ENCODE peak calls at places on chromosomes 12 and 14, in nine cellular contexts. Y is OCI-LY7, K is HCT116, C is GM23338, W is PC-3, A is GM23248, P is neural progenitor cell, D is MM.1S, M is SK-N-SH. Z is an unnamed sample.

GRCh38 chr12:122830517-122831214 is 4.6 kb upstream of the HIP1R start:
- DNase-seq in Y (no peak), K (peak), C (no peak), W (peak), A (peak), P (no peak), D (no peak), M (no peak), Z (peak)

GRCh38 chr14:22177870-22178269 is 411.2 kb downstream of the DAD1 start:
- DNase-seq in Y (no peak), K (no peak), C (no peak), W (no peak), A (no peak), P (no peak), D (no peak), M (no peak), Z (no peak)

GRCh38 chr12:89880695-89881350 is 172.2 kb upstream of the ATP2B1 start:
- DNase-seq in Y (peak), K (no peak), C (no peak), W (no peak), A (no peak), P (no peak), D (peak), M (no peak), Z (no peak)

GRCh38 chr12:10722905-10723866 is at the start of gene YBX3:
- DNase-seq in Y (peak), K (peak), C (peak), W (peak), A (peak), P (peak), D (peak), M (peak), Z (peak)

GRCh38 chr14:52112336-52113018 is 43.6 kb upstream of the NID2 start:
- DNase-seq in Y (no peak), K (no peak), C (no peak), W (peak), A (peak), P (no peak), D (no peak), M (no peak), Z (no peak)

GRCh38 chr14:68971411-68972035 is 7.6 kb downstream of the ACTN1 start:
- DNase-seq in Y (no peak), K (no peak), C (no peak), W (no peak), A (no peak), P (no peak), D (no peak), M (no peak), Z (no peak)

GRCh38 chr14:53670701-53671100 is 285.9 kb downstream of the BMP4 start:
- DNase-seq in Y (no peak), K (no peak), C (no peak), W (peak), A (peak), P (no peak), D (no peak), M (no peak), Z (peak)

GRCh38 chr14:60095781-60096450 is 4.2 kb downstream of the PCNX4 start:
- DNase-seq in Y (peak), K (no peak), C (no peak), W (peak), A (peak), P (no peak), D (no peak), M (no peak), Z (no peak)

GRCh38 chr14:24052656-24053547 is 1.1 kb downstream of the CARMIL3 start:
- DNase-seq in Y (no peak), K (no peak), C (no peak), W (no peak), A (peak), P (no peak), D (no peak), M (no peak), Z (no peak)

GRCh38 chr14:42421377-42422078 is 814.9 kb downstream of the LRFN5 start:
- DNase-seq in Y (no peak), K (no peak), C (no peak), W (peak), A (no peak), P (no peak), D (no peak), M (no peak), Z (no peak)

GRCh38 chr12:41663487-41664258 is 475.6 kb downstream of the PDZRN4 start:
- DNase-seq in Y (peak), K (peak), C (peak), W (peak), A (peak), P (peak), D (peak), M (peak), Z (peak)

GRCh38 chr12:12837025-12837872 is 24.1 kb downstream of the DDX47 start:
- DNase-seq in Y (peak), K (peak), C (peak), W (peak), A (peak), P (peak), D (peak), M (peak), Z (peak)

GRCh38 chr14:55799523-55800095 is 219.6 kb downstream of the KTN1 start:
- DNase-seq in Y (no peak), K (no peak), C (no peak), W (no peak), A (no peak), P (no peak), D (no peak), M (no peak), Z (no peak)

GRCh38 chr12:206746-207440 is 7.1 kb downstream of the SLC6A12 start:
- DNase-seq in Y (no peak), K (no peak), C (no peak), W (no peak), A (no peak), P (no peak), D (no peak), M (no peak), Z (no peak)

GRCh38 chr14:26589998-26590397 is 7.8 kb downstream of the NOVA1 start:
- DNase-seq in Y (no peak), K (no peak), C (no peak), W (no peak), A (no peak), P (peak), D (no peak), M (no peak), Z (no peak)

GRCh38 chr14:46580941-46581671 is 70.5 kb downstream of the RPL10L start:
- DNase-seq in Y (peak), K (peak), C (peak), W (peak), A (peak), P (peak), D (peak), M (peak), Z (peak)

GRCh38 chr14:62710811-62711210 is 334.4 kb downstream of the KCNH5 start:
- DNase-seq in Y (no peak), K (no peak), C (no peak), W (no peak), A (no peak), P (no peak), D (no peak), M (no peak), Z (no peak)

GRCh38 chr14:70836946-70837345 is 27.6 kb upstream of the MAP3K9 start:
- DNase-seq in Y (no peak), K (no peak), C (no peak), W (peak), A (no peak), P (no peak), D (no peak), M (no peak), Z (no peak)

GRCh38 chr12:80598004-80598606 is 109.3 kb upstream of the MYF6 start:
- DNase-seq in Y (peak), K (peak), C (peak), W (peak), A (peak), P (peak), D (peak), M (no peak), Z (peak)

GRCh38 chr14:98945611-98946570 is 326.1 kb downstream of the BCL11B start:
- DNase-seq in Y (no peak), K (no peak), C (no peak), W (no peak), A (no peak), P (no peak), D (no peak), M (no peak), Z (peak)

GRCh38 chr14:76261371-76261811 is 109.7 kb downstream of the GPATCH2L start:
- DNase-seq in Y (no peak), K (no peak), C (peak), W (no peak), A (no peak), P (peak), D (no peak), M (no peak), Z (no peak)

GRCh38 chr14:32473476-32473875 is 144.4 kb downstream of the AKAP6 start:
- DNase-seq in Y (no peak), K (no peak), C (peak), W (peak), A (peak), P (no peak), D (no peak), M (no peak), Z (peak)

GRCh38 chr12:27304856-27305255 is 27.8 kb upstream of the BMAL2 start:
- DNase-seq in Y (no peak), K (no peak), C (no peak), W (no peak), A (no peak), P (no peak), D (peak), M (peak), Z (no peak)

GRCh38 chr14:99518441-99519346 is 37.5 kb downstream of the CCNK start:
- DNase-seq in Y (peak), K (peak), C (peak), W (peak), A (peak), P (peak), D (peak), M (peak), Z (peak)

GRCh38 chr14:69973846-69974245 is 94.6 kb downstream of the SMOC1 start:
- DNase-seq in Y (no peak), K (no peak), C (no peak), W (no peak), A (no peak), P (no peak), D (no peak), M (no peak), Z (no peak)

GRCh38 chr12:124927325-124928094 is 13.1 kb upstream of the UBC start:
- DNase-seq in Y (peak), K (peak), C (peak), W (peak), A (peak), P (peak), D (peak), M (peak), Z (peak)

GRCh38 chr14:50792058-50792477 is 38.9 kb downstream of the NIN start:
- DNase-seq in Y (peak), K (no peak), C (no peak), W (no peak), A (no peak), P (no peak), D (peak), M (peak), Z (no peak)

GRCh38 chr12:6315704-6316597 is 5.5 kb downstream of the PLEKHG6 start:
- DNase-seq in Y (no peak), K (no peak), C (no peak), W (no peak), A (no peak), P (no peak), D (no peak), M (no peak), Z (no peak)

GRCh38 chr14:20440882-20441281 is 4.9 kb upstream of the KLHL33 start:
- DNase-seq in Y (peak), K (no peak), C (no peak), W (no peak), A (no peak), P (no peak), D (no peak), M (no peak), Z (no peak)
- H2AFZ ChIP-seq in Y (peak), K (no peak), C (no peak), W (no peak), A (no peak), P (no peak), D (no peak), M (no peak), Z (no peak)

GRCh38 chr12:45918818-45919217 is 71.6 kb downstream of the SCAF11 start:
- DNase-seq in Y (no peak), K (no peak), C (no peak), W (no peak), A (peak), P (no peak), D (no peak), M (no peak), Z (no peak)

GRCh38 chr12:45914090-45914489 is 76.3 kb downstream of the SCAF11 start:
- DNase-seq in Y (no peak), K (no peak), C (peak), W (peak), A (peak), P (peak), D (no peak), M (no peak), Z (peak)

GRCh38 chr12:45909041-45909713 is 81.2 kb downstream of the SCAF11 start:
- DNase-seq in Y (no peak), K (no peak), C (no peak), W (no peak), A (no peak), P (no peak), D (no peak), M (no peak), Z (no peak)

GRCh38 chr12:45912774-45913173 is 77.6 kb downstream of the SCAF11 start:
- DNase-seq in Y (no peak), K (no peak), C (no peak), W (no peak), A (no peak), P (no peak), D (no peak), M (peak), Z (no peak)

GRCh38 chr12:45913631-45914030 is 76.7 kb downstream of the SCAF11 start:
- DNase-seq in Y (peak), K (no peak), C (no peak), W (no peak), A (no peak), P (no peak), D (no peak), M (no peak), Z (no peak)
- TF ChIP-seq EZH2phosphoT487 in Y (no peak), K (no peak), C (no peak), W (no peak), A (no peak), P (no peak), D (no peak), M (no peak), Z (no peak)

DNA sequence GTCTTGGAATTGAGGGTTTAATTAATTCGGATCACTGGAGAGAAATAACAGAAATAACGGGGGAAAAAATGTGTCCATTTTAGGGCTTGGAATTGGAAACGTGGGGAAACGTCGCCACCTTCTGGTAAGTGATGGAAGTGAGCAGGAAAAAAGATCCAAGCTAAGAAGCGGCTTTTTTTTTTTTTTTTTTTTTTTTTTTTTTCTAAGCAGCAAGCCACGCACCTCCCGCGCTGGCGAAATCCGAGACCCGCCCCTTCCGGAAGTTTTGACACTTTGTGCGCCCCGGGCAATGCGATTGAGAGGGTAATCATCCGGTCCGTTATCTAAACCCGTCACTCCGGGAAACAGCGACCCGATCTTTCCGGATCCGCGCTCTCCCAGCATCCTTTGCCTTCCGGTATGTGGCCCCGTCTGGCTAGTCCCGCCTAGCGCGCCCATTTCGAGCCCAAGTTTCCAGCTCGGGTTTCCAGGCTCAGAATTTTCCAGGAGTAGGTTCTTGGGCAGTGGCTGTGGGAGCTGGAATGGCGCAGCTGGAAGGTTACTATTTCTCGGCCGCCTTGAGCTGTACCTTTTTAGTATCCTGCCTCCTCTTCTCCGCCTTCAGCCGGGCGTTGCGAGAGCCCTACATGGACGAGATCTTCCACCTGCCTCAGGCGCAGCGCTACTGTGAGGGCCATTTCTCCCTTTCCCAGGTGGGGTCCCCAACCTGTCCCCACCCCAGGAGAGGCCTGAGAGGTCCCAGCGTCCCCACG is at the start of gene ALG10:
- DNase-seq in Y (peak), K (peak), C (peak), W (peak), A (peak), P (peak), D (peak), M (peak), Z (peak)
- H2AFZ ChIP-seq in Y (peak), K (peak), C (peak), W (peak), A (peak), P (peak), D (peak), M (peak), Z (peak)

DNA sequence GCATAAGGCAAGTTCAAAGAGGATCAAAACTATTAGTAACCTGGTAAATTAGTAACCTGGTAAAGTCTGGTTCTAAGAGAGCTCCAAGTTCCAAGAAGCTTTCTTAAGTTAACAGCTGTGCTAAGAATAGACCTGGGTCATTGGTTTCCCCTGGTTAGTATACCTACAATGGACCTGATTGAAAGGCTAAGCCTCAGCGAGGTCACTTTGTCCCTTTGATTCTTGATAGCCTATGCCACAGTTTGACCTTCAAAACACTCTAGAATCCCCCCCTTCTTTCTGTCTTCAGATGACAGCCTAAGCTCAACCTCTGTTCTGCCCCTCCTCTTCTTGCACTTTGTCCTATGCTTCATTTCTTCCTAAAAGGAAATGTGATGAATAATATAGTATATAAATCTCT is 53.0 kb downstream of the LLPH start:
- DNase-seq in Y (no peak), K (no peak), C (no peak), W (no peak), A (no peak), P (no peak), D (no peak), M (no peak), Z (no peak)
- TF ChIP-seq EZH2phosphoT487 in Y (no peak), K (no peak), C (no peak), W (no peak), A (no peak), P (no peak), D (no peak), M (no peak), Z (no peak)

GRCh38 chr14:103989034-103989433 is 46.7 kb upstream of the RD3L start:
- DNase-seq in Y (no peak), K (no peak), C (no peak), W (no peak), A (no peak), P (no peak), D (no peak), M (no peak), Z (no peak)
- H2AFZ ChIP-seq in Y (no peak), K (no peak), C (no peak), W (no peak), A (no peak), P (no peak), D (no peak), M (no peak), Z (no peak)

DNA sequence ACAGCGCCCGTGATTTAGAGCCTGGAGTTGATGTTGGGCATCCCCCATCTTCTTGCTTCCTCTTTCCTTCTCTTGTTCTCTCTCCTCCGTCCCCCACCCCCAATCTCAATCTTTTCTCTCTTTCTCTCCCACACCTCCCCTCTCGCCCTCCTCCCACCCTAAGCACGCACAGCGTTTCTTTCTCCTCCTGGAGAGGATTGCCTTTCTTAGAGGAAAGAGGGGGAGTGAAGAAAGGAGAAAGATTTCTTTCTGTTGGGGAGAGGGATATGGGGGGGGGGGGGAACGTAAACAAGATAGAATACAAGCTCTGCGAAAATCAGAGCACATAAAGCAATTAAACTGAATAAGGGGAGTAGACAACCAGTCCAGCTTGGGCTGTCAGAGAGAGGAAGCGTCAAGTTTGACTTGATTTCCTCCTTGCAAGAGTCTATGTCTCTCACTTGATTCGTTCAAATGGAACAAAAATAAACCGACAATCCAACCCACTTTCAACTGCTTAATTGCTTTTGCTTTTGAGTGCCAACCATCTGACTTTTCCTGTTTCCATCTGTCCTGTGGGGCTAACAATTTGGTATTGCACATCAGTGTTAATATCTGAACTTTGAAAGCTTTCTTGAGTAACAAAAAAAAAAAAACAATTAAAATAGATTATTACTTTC is 852 bp downstream of the SYT1 start:
- DNase-seq in Y (no peak), K (no peak), C (peak), W (no peak), A (no peak), P (peak), D (peak), M (no peak), Z (no peak)
- TF ChIP-seq EZH2phosphoT487 in Y (no peak), K (no peak), C (no peak), W (no peak), A (no peak), P (no peak), D (no peak), M (no peak), Z (no peak)

GRCh38 chr14:90828642-90829487 is 12.6 kb upstream of the TTC7B start:
- DNase-seq in Y (no peak), K (no peak), C (no peak), W (no peak), A (no peak), P (no peak), D (peak), M (no peak), Z (no peak)
- H2AFZ ChIP-seq in Y (no peak), K (peak), C (peak), W (peak), A (peak), P (peak), D (peak), M (peak), Z (peak)

GRCh38 chr12:57011438-57012424 is 4.6 kb downstream of the TAC3 start:
- DNase-seq in Y (no peak), K (no peak), C (no peak), W (no peak), A (peak), P (no peak), D (peak), M (no peak), Z (no peak)
- TF ChIP-seq EZH2phosphoT487 in Y (no peak), K (no peak), C (no peak), W (no peak), A (no peak), P (no peak), D (no peak), M (no peak), Z (no peak)